ENCODE peak calls at places on chromosomes 4 and X, in eight cellular contexts. A is ascending aorta; S is iPS DF 6.9; V is heart left ventricle; Z is mammary epithelial cell; D is effector memory CD4-positive, alpha-beta T cell; G is tibial artery; I is H9. B is an unnamed sample.

GRCh38 chr4:177862541-177863176 is 420.4 kb upstream of the AGA start:
- DNase-seq in A (no peak), S (no peak), V (peak; percentile 38), Z (no peak), D (no peak), G (no peak), I (no peak), B (no peak)

GRCh38 chr4:7787067-7787466 is 152.6 kb downstream of the AFAP1 start:
- DNase-seq in A (no peak), S (no peak), V (peak; percentile 15), Z (no peak), D (no peak), G (no peak), I (no peak), B (no peak)

GRCh38 chr4:162582180-162582579 is 418.4 kb upstream of the FSTL5 start:
- DNase-seq in A (no peak), S (no peak), V (no peak), Z (no peak), D (no peak), G (no peak), I (no peak), B (no peak)

GRCh38 chr4:124459922-124460301 is 252.6 kb downstream of the ANKRD50 start:
- DNase-seq in A (no peak), S (peak; percentile 27), V (no peak), Z (no peak), D (no peak), G (no peak), I (peak; percentile 34), B (no peak)

GRCh38 chrX:97498093-97498492 is 614.4 kb downstream of the RPA4 start:
- DNase-seq in A (no peak), S (no peak), V (no peak), Z (no peak), D (no peak), G (no peak), I (no peak), B (no peak)

GRCh38 chrX:138945219-138945618 is 233.7 kb upstream of the FGF13 start:
- DNase-seq in A (no peak), S (no peak), V (no peak), Z (peak; percentile 51), D (no peak), G (no peak), I (no peak), B (no peak)

GRCh38 chrX:13463608-13464007 is 105.8 kb upstream of the EGFL6 start:
- DNase-seq in A (no peak), S (no peak), V (peak; percentile 52), Z (peak; percentile 53), D (no peak), G (peak; percentile 54), I (no peak), B (no peak)

GRCh38 chr4:153205028-153205648 is 895 bp downstream of the TRIM2 start:
- DNase-seq in A (no peak), S (no peak), V (no peak), Z (no peak), D (peak; percentile 29), G (no peak), I (peak; percentile 45), B (peak; percentile 31)

GRCh38 chr4:6772223-6772928 is 10.2 kb upstream of the KIAA0232 start:
- DNase-seq in A (no peak), S (no peak), V (no peak), Z (peak; percentile 78), D (no peak), G (no peak), I (no peak), B (no peak)

GRCh38 chrX:57583477-57583876 is 8.3 kb upstream of the ZXDB start:
- DNase-seq in A (no peak), S (no peak), V (no peak), Z (peak; percentile 28), D (no peak), G (no peak), I (no peak), B (no peak)

DNA sequence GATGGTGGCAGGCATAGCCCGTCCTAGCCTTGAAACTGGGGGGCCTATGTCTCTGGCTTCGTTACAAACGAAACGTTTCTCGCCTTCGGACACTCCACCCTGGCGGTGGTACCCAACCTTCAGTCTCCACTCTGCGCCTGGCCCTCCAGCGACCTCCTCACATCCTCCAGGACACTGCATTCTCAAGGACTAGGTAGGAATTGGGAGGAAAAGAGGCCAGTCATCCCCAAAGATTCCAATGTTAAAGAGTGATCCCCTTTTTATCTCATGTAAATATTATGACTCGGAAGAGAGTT is 2.1 kb upstream of the NKX6-1 start:
- DNase-seq in A (no peak), S (no peak), V (no peak), Z (no peak), D (no peak), G (no peak), I (peak; percentile 54), B (no peak)
- H3K9me3 ChIP-seq in A (no peaks in the 10 kb centered on the region), S (no peaks in the 10 kb centered on the region), V (no peaks in the 10 kb centered on the region), Z (peaks cover 8% of the 10 kb centered on the region), D (no peaks in the 10 kb centered on the region), G (peaks cover 7% of the 10 kb centered on the region), I (no peaks in the 10 kb centered on the region), B (peaks cover 5% of the 10 kb centered on the region)

GRCh38 chr4:98386-98785 is 25.9 kb upstream of the ZNF718 start:
- DNase-seq in A (no peak), S (no peak), V (no peak), Z (no peak), D (no peak), G (no peak), I (no peak), B (no peak)
- H3K9me3 ChIP-seq in A (peaks cover 92% of the 10 kb centered on the region), S (peaks cover 11% of the 10 kb centered on the region), V (peaks cover 80% of the 10 kb centered on the region), Z (peaks cover 41% of the 10 kb centered on the region), D (peaks cover 30% of the 10 kb centered on the region), G (peaks cover 70% of the 10 kb centered on the region), I (peaks cover 62% of the 10 kb centered on the region), B (peaks cover 13% of the 10 kb centered on the region)

GRCh38 chr4:169446824-169447223 is 165.6 kb downstream of the NEK1 start:
- DNase-seq in A (no peak), S (no peak), V (no peak), Z (no peak), D (no peak), G (no peak), I (no peak), B (no peak)
- H3K9me3 ChIP-seq in A (peaks cover 34% of the 10 kb centered on the region), S (no peaks in the 10 kb centered on the region), V (peaks cover 8% of the 10 kb centered on the region), Z (no peaks in the 10 kb centered on the region), D (peaks cover 9% of the 10 kb centered on the region), G (peaks cover 24% of the 10 kb centered on the region), I (no peaks in the 10 kb centered on the region), B (no peaks in the 10 kb centered on the region)

GRCh38 chr4:99846891-99847290 is 30.3 kb downstream of the DAPP1 start:
- DNase-seq in A (no peak), S (no peak), V (no peak), Z (no peak), D (no peak), G (no peak), I (no peak), B (no peak)

GRCh38 chr4:99845179-99845578 is 28.6 kb downstream of the DAPP1 start:
- DNase-seq in A (no peak), S (no peak), V (no peak), Z (no peak), D (no peak), G (no peak), I (no peak), B (no peak)

GRCh38 chr4:99845708-99846469 is 29.3 kb downstream of the DAPP1 start:
- DNase-seq in A (no peak), S (no peak), V (no peak), Z (no peak), D (no peak), G (no peak), I (no peak), B (no peak)

GRCh38 chr4:99847362-99847976 is 30.8 kb downstream of the DAPP1 start:
- DNase-seq in A (no peak), S (no peak), V (no peak), Z (no peak), D (no peak), G (no peak), I (no peak), B (no peak)

DNA sequence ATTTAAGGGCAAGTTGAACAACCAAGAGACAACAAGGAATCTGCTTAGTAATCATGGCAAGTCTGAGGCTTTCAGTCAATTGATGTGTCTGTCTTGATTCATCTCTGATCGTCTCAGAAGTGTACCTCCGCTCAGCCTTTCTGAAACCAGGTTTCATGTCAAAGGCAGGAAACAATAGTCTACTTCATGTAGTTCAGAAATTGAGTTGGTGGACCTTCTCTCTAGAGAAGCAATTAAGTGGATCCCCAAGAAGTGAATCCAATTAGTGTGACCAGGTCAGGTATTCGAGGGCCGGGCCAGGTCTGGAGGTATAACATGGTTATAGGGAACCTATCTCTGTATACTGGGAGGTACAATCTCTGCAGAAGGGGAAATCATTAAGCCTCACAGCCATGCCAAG is 31.9 kb downstream of the DAPP1 start:
- DNase-seq in A (no peak), S (no peak), V (no peak), Z (no peak), D (no peak), G (no peak), I (no peak), B (no peak)
- H3K9me3 ChIP-seq in A (no peaks in the 10 kb centered on the region), S (no peaks in the 10 kb centered on the region), V (no peaks in the 10 kb centered on the region), Z (no peaks in the 10 kb centered on the region), D (no peaks in the 10 kb centered on the region), G (no peaks in the 10 kb centered on the region), I (no peaks in the 10 kb centered on the region), B (no peaks in the 10 kb centered on the region)

DNA sequence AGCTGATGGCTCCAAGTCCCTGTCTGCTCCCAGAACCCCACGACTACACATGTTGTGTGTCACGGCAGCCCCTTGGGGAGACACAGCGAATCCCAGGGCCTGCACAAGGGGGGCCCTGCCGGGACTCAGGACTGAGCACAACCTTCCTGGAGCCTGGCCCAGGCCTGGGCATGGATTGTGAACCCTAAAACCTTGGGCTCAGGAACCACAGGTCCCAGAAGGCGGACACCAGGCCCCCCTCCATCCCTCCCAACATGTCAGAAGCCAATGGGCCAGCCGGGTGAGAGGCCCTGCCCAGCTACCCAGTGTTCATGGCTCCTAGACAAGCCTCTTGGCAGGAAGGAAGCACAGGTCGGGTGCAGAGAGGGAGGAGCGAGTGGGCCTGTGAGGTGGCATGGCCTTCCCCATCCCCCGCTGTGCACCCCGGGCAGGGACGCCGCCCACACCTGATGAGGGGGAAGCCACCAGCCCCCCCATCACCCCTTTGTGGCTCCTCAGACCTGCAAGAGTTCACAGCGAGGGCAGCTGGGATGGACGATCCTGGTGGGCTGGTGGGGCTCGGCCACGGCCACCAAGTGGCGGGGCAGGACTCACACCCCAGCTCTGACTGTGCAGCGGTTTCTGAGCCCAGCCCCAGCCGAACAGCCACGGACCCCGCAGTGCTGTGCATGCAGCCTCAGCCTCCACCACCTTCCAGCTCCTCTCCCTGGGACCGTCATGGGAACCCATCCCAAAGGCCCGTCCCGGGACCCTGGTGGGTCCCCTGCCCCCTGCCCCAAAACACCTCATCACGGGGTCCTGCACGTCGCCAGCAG is 3.7 kb downstream of the PDE6B start:
- DNase-seq in A (no peak), S (no peak), V (no peak), Z (no peak), D (no peak), G (no peak), I (peak; percentile 20), B (no peak)
- H3K9me3 ChIP-seq in A (no peaks in the 10 kb centered on the region), S (no peaks in the 10 kb centered on the region), V (peaks cover 11% of the 10 kb centered on the region), Z (peaks cover 9% of the 10 kb centered on the region), D (no peaks in the 10 kb centered on the region), G (peaks cover 9% of the 10 kb centered on the region), I (no peaks in the 10 kb centered on the region), B (no peaks in the 10 kb centered on the region)